ENCODE peak calls at places on chromosomes 3 and 15, in nine cellular contexts. One of them, this sample, is unnamed.
A peak's percentile ranks its signal among the peaks of the same experiment; 100 is the strongest.

GRCh38 chr3:126551839-126552687 is 6.7 kb downstream of the C3orf22 start:
- DNase-seq in transverse colon: peak; percentile 5
- DNase-seq in heart left ventricle: no peak
- DNase-seq in cardiac muscle cell: no peak
- DNase-seq in SW480: no peak
- DNase-seq in neuronal stem cell: no peak
- DNase-seq in lower lobe of right lung: peak; percentile 20
- DNase-seq in AG08396: no peak
- DNase-seq in AML-193: no peak
- DNase-seq in this sample: no peak

GRCh38 chr3:161393310-161393709 is 22.0 kb upstream of the SPTSSB start:
- DNase-seq in SW480: no peak
- DNase-seq in transverse colon: no peak
- DNase-seq in neuronal stem cell: no peak
- DNase-seq in lower lobe of right lung: no peak
- DNase-seq in cardiac muscle cell: no peak
- DNase-seq in AML-193: no peak
- DNase-seq in heart left ventricle: no peak
- DNase-seq in AG08396: no peak
- DNase-seq in this sample: no peak

GRCh38 chr3:47005212-47006144 is 26.0 kb downstream of the NBEAL2 start:
- DNase-seq in cardiac muscle cell: no peak
- DNase-seq in SW480: no peak
- DNase-seq in transverse colon: peak; percentile 7
- DNase-seq in neuronal stem cell: no peak
- DNase-seq in lower lobe of right lung: no peak
- DNase-seq in heart left ventricle: no peak
- DNase-seq in AG08396: no peak
- DNase-seq in AML-193: no peak
- DNase-seq in this sample: peak; percentile 36

GRCh38 chr3:194204036-194204792 is 68.3 kb downstream of the HES1 start:
- DNase-seq in lower lobe of right lung: peak; percentile 51
- DNase-seq in AML-193: no peak
- DNase-seq in transverse colon: no peak
- DNase-seq in neuronal stem cell: peak; percentile 23
- DNase-seq in SW480: peak; percentile 41
- DNase-seq in cardiac muscle cell: no peak
- DNase-seq in heart left ventricle: no peak
- DNase-seq in AG08396: no peak
- DNase-seq in this sample: no peak

GRCh38 chr3:148466143-148466542 is 231.6 kb upstream of the AGTR1 start:
- DNase-seq in heart left ventricle: no peak
- DNase-seq in AG08396: peak; percentile 11
- DNase-seq in AML-193: no peak
- DNase-seq in lower lobe of right lung: no peak
- DNase-seq in neuronal stem cell: no peak
- DNase-seq in SW480: no peak
- DNase-seq in transverse colon: no peak
- DNase-seq in cardiac muscle cell: peak; percentile 11
- DNase-seq in this sample: no peak

GRCh38 chr15:70795311-70795665 is 31.9 kb upstream of the UACA start:
- DNase-seq in neuronal stem cell: no peak
- DNase-seq in AG08396: peak; percentile 72
- DNase-seq in SW480: peak; percentile 89
- DNase-seq in AML-193: no peak
- DNase-seq in transverse colon: no peak
- DNase-seq in cardiac muscle cell: peak; percentile 91
- DNase-seq in lower lobe of right lung: no peak
- DNase-seq in heart left ventricle: no peak
- DNase-seq in this sample: no peak

GRCh38 chr15:69929905-69930630 is 167.6 kb downstream of the TLE3 start:
- DNase-seq in AML-193: no peak
- DNase-seq in AG08396: no peak
- DNase-seq in heart left ventricle: no peak
- DNase-seq in SW480: no peak
- DNase-seq in lower lobe of right lung: no peak
- DNase-seq in cardiac muscle cell: no peak
- DNase-seq in transverse colon: no peak
- DNase-seq in neuronal stem cell: no peak
- DNase-seq in this sample: no peak

GRCh38 chr3:13931172-13931571 is 51.3 kb upstream of the WNT7A start:
- DNase-seq in AG08396: no peak
- DNase-seq in SW480: no peak
- DNase-seq in neuronal stem cell: no peak
- DNase-seq in transverse colon: no peak
- DNase-seq in lower lobe of right lung: no peak
- DNase-seq in cardiac muscle cell: no peak
- DNase-seq in heart left ventricle: no peak
- DNase-seq in AML-193: no peak
- DNase-seq in this sample: no peak

GRCh38 chr15:31590609-31591008 is 264.0 kb downstream of the KLF13 start:
- DNase-seq in neuronal stem cell: no peak
- DNase-seq in lower lobe of right lung: no peak
- DNase-seq in transverse colon: no peak
- DNase-seq in cardiac muscle cell: no peak
- DNase-seq in AG08396: no peak
- DNase-seq in SW480: no peak
- DNase-seq in AML-193: no peak
- DNase-seq in heart left ventricle: no peak
- DNase-seq in this sample: no peak

GRCh38 chr3:123298903-123299302 is 97.2 kb downstream of the SEC22A start:
- DNase-seq in transverse colon: no peak
- DNase-seq in AML-193: peak; percentile 3
- DNase-seq in SW480: no peak
- DNase-seq in lower lobe of right lung: no peak
- DNase-seq in neuronal stem cell: no peak
- DNase-seq in cardiac muscle cell: no peak
- DNase-seq in AG08396: no peak
- DNase-seq in heart left ventricle: no peak
- DNase-seq in this sample: no peak

GRCh38 chr3:174268061-174268460 is 591.1 kb upstream of the NAALADL2 start:
- DNase-seq in AG08396: no peak
- DNase-seq in heart left ventricle: no peak
- DNase-seq in neuronal stem cell: no peak
- DNase-seq in SW480: no peak
- DNase-seq in cardiac muscle cell: no peak
- DNase-seq in transverse colon: no peak
- DNase-seq in AML-193: no peak
- DNase-seq in lower lobe of right lung: no peak
- DNase-seq in this sample: no peak

GRCh38 chr15:57444877-57445513 is 68.7 kb downstream of the CGNL1 start:
- DNase-seq in AML-193: no peak
- DNase-seq in lower lobe of right lung: no peak
- DNase-seq in cardiac muscle cell: peak; percentile 47
- DNase-seq in SW480: no peak
- DNase-seq in heart left ventricle: no peak
- DNase-seq in neuronal stem cell: no peak
- DNase-seq in transverse colon: no peak
- DNase-seq in AG08396: no peak
- DNase-seq in this sample: no peak

GRCh38 chr3:64244011-64244942 is 19.0 kb upstream of the PRICKLE2 start:
- DNase-seq in AG08396: no peak
- DNase-seq in transverse colon: no peak
- DNase-seq in lower lobe of right lung: no peak
- DNase-seq in SW480: peak; percentile 55
- DNase-seq in cardiac muscle cell: peak; percentile 39
- DNase-seq in AML-193: peak; percentile 44
- DNase-seq in heart left ventricle: no peak
- DNase-seq in neuronal stem cell: no peak
- DNase-seq in this sample: no peak

GRCh38 chr3:58008140-58009025 is at the start of gene FLNB:
- DNase-seq in SW480: peak; percentile 61
- DNase-seq in cardiac muscle cell: peak; percentile 78
- DNase-seq in AML-193: peak; percentile 57
- DNase-seq in transverse colon: peak; percentile 83
- DNase-seq in neuronal stem cell: peak; percentile 68
- DNase-seq in AG08396: peak; percentile 98
- DNase-seq in heart left ventricle: peak; percentile 71
- DNase-seq in lower lobe of right lung: peak; percentile 81
- DNase-seq in this sample: peak; percentile 75

GRCh38 chr3:153277029-153277428 is 115.0 kb downstream of the RAP2B start:
- DNase-seq in AML-193: no peak
- DNase-seq in lower lobe of right lung: no peak
- DNase-seq in AG08396: no peak
- DNase-seq in transverse colon: no peak
- DNase-seq in cardiac muscle cell: no peak
- DNase-seq in neuronal stem cell: no peak
- DNase-seq in heart left ventricle: no peak
- DNase-seq in SW480: no peak
- DNase-seq in this sample: no peak

GRCh38 chr3:10311710-10312109 is 9.2 kb downstream of the SEC13 start:
- DNase-seq in AG08396: no peak
- DNase-seq in cardiac muscle cell: no peak
- DNase-seq in SW480: no peak
- DNase-seq in heart left ventricle: no peak
- DNase-seq in transverse colon: no peak
- DNase-seq in lower lobe of right lung: no peak
- DNase-seq in neuronal stem cell: no peak
- DNase-seq in AML-193: no peak
- DNase-seq in this sample: no peak

GRCh38 chr15:73800662-73801345 is 47.7 kb upstream of the INSYN1 start:
- DNase-seq in transverse colon: no peak
- DNase-seq in lower lobe of right lung: no peak
- DNase-seq in SW480: no peak
- DNase-seq in AG08396: peak; percentile 71
- DNase-seq in heart left ventricle: peak; percentile 91
- DNase-seq in AML-193: no peak
- DNase-seq in cardiac muscle cell: peak; percentile 84
- DNase-seq in neuronal stem cell: no peak
- DNase-seq in this sample: peak; percentile 87

GRCh38 chr3:53705024-53705750 is 141.0 kb downstream of the CHDH start:
- DNase-seq in heart left ventricle: no peak
- DNase-seq in AML-193: no peak
- DNase-seq in neuronal stem cell: no peak
- DNase-seq in AG08396: no peak
- DNase-seq in lower lobe of right lung: no peak
- DNase-seq in cardiac muscle cell: no peak
- DNase-seq in transverse colon: no peak
- DNase-seq in SW480: no peak
- DNase-seq in this sample: no peak

GRCh38 chr15:36175781-36176211 is 403.6 kb upstream of the CDIN1 start:
- DNase-seq in neuronal stem cell: no peak
- DNase-seq in SW480: no peak
- DNase-seq in AG08396: no peak
- DNase-seq in heart left ventricle: no peak
- DNase-seq in AML-193: no peak
- DNase-seq in lower lobe of right lung: no peak
- DNase-seq in transverse colon: no peak
- DNase-seq in cardiac muscle cell: no peak
- DNase-seq in this sample: no peak

GRCh38 chr15:63628123-63628822 is 31.1 kb downstream of the FBXL22 start:
- DNase-seq in heart left ventricle: no peak
- DNase-seq in AG08396: no peak
- DNase-seq in transverse colon: no peak
- DNase-seq in cardiac muscle cell: peak; percentile 21
- DNase-seq in AML-193: no peak
- DNase-seq in lower lobe of right lung: no peak
- DNase-seq in neuronal stem cell: no peak
- DNase-seq in SW480: no peak
- DNase-seq in this sample: no peak

GRCh38 chr3:100073555-100074307 is 40.6 kb downstream of the FILIP1L start:
- DNase-seq in transverse colon: peak; percentile 26
- DNase-seq in AML-193: peak; percentile 91
- DNase-seq in lower lobe of right lung: no peak
- DNase-seq in cardiac muscle cell: peak; percentile 64
- DNase-seq in neuronal stem cell: peak; percentile 23
- DNase-seq in SW480: no peak
- DNase-seq in heart left ventricle: peak; percentile 50
- DNase-seq in AG08396: peak; percentile 77
- DNase-seq in this sample: peak; percentile 40

GRCh38 chr3:13301295-13301987 is 118.7 kb downstream of the NUP210 start:
- DNase-seq in transverse colon: no peak
- DNase-seq in SW480: peak; percentile 70
- DNase-seq in lower lobe of right lung: peak; percentile 24
- DNase-seq in AG08396: peak; percentile 78
- DNase-seq in cardiac muscle cell: peak; percentile 65
- DNase-seq in neuronal stem cell: no peak
- DNase-seq in AML-193: peak; percentile 91
- DNase-seq in heart left ventricle: no peak
- DNase-seq in this sample: peak; percentile 25

GRCh38 chr3:177693596-177693995 is 496.3 kb upstream of the TBL1XR1 start:
- DNase-seq in heart left ventricle: no peak
- DNase-seq in lower lobe of right lung: no peak
- DNase-seq in cardiac muscle cell: no peak
- DNase-seq in transverse colon: no peak
- DNase-seq in AML-193: no peak
- DNase-seq in SW480: no peak
- DNase-seq in neuronal stem cell: no peak
- DNase-seq in AG08396: no peak
- DNase-seq in this sample: no peak

This sample was measured in Right ventricle myocardium superior.